ENCODE peak calls at places on chromosomes 1 and 21, in six cellular contexts. V, R, Z, D, C and M are unnamed samples.

GRCh38 chr1:27872802-27873665 is 690 bp downstream of the THEMIS2 start:
- DNase-seq in V (no peak), R (peak), Z (no peak), D (peak), C (no peak), M (no peak)

GRCh38 chr1:221541296-221541695 is 200.6 kb downstream of the DUSP10 start:
- DNase-seq in V (no peak), R (no peak), Z (no peak), D (no peak), C (no peak), M (no peak)

GRCh38 chr1:94265931-94266330 is 28.5 kb upstream of the ARHGAP29 start:
- DNase-seq in V (no peak), R (no peak), Z (no peak), D (no peak), C (no peak), M (no peak)

GRCh38 chr1:167789501-167789900 is 67.7 kb downstream of the MPZL1 start:
- DNase-seq in V (no peak), R (no peak), Z (no peak), D (no peak), C (no peak), M (no peak)

GRCh38 chr1:57067863-57068262 is 102.0 kb upstream of the C8B start:
- DNase-seq in V (no peak), R (no peak), Z (no peak), D (no peak), C (no peak), M (no peak)

GRCh38 chr1:88890790-88891317 is 513 bp downstream of the GTF2B start:
- DNase-seq in V (no peak), R (peak), Z (no peak), D (peak), C (no peak), M (no peak)

GRCh38 chr1:45785583-45785982 is 17.8 kb upstream of the MAST2 start:
- DNase-seq in V (peak), R (peak), Z (no peak), D (peak), C (no peak), M (no peak)

GRCh38 chr1:161827786-161828185 is 61.7 kb downstream of the ATF6 start:
- DNase-seq in V (no peak), R (no peak), Z (no peak), D (no peak), C (no peak), M (no peak)

GRCh38 chr21:28521932-28522826 is 470.5 kb downstream of the LTN1 start:
- DNase-seq in V (no peak), R (no peak), Z (no peak), D (no peak), C (no peak), M (peak)

GRCh38 chr21:46048926-46049889 is 48.7 kb upstream of the COL6A2 start:
- DNase-seq in V (no peak), R (no peak), Z (no peak), D (no peak), C (peak), M (no peak)

GRCh38 chr1:190507357-190507756 is 29.7 kb upstream of the BRINP3 start:
- DNase-seq in V (no peak), R (no peak), Z (no peak), D (no peak), C (no peak), M (no peak)

GRCh38 chr1:96865731-96866684 is 144.4 kb downstream of the PTBP2 start:
- DNase-seq in V (no peak), R (no peak), Z (no peak), D (no peak), C (peak), M (no peak)

GRCh38 chr21:35333831-35334593 is 284.9 kb upstream of the RUNX1 start:
- DNase-seq in V (no peak), R (no peak), Z (no peak), D (no peak), C (no peak), M (peak)

GRCh38 chr1:93673159-93673657 is 8.4 kb downstream of the BCAR3 start:
- DNase-seq in V (no peak), R (no peak), Z (no peak), D (no peak), C (no peak), M (no peak)

GRCh38 chr1:58964880-58965279 is 181.0 kb upstream of the JUN start:
- DNase-seq in V (no peak), R (no peak), Z (no peak), D (no peak), C (peak), M (no peak)

GRCh38 chr1:206949208-206949607 is 2.9 kb upstream of the PIGR start:
- DNase-seq in V (no peak), R (no peak), Z (no peak), D (no peak), C (no peak), M (no peak)

GRCh38 chr21:33261635-33262034 is 4.5 kb upstream of the IL10RB start:
- DNase-seq in V (no peak), R (no peak), Z (no peak), D (no peak), C (no peak), M (no peak)

GRCh38 chr1:86419277-86419903 is 4.6 kb upstream of the CLCA2 start:
- DNase-seq in V (peak), R (peak), Z (no peak), D (peak), C (no peak), M (no peak)

GRCh38 chr1:234494049-234494448 is 15.1 kb upstream of the TARBP1 start:
- DNase-seq in V (no peak), R (no peak), Z (no peak), D (no peak), C (no peak), M (no peak)

GRCh38 chr1:70504176-70504820 is 93.2 kb downstream of the CTH start:
- DNase-seq in V (no peak), R (no peak), Z (no peak), D (no peak), C (no peak), M (no peak)